ENCODE peak calls at places on chromosomes 11 and 22, in four cellular contexts. K, L, J and Z are unnamed samples.

GRCh38 chr22:44337658-44338004 is 24.9 kb upstream of the SHISAL1 start:
- DNase-seq in K (no peak), L (no peak), J (no peak), Z (no peak)

GRCh38 chr11:76944225-76944624 is 83.5 kb downstream of the ACER3 start:
- DNase-seq in K (no peak), L (no peak), J (no peak), Z (no peak)

GRCh38 chr11:67278135-67278938 is 10.8 kb upstream of the ANKRD13D start:
- DNase-seq in L (no peak), K (no peak), J (no peak), Z (no peak)

GRCh38 chr22:48760481-48761238 is 1067.0 kb downstream of the BRD1 start:
- DNase-seq in L (no peak), K (no peak), J (no peak), Z (no peak)

GRCh38 chr11:134821422-134821821 is 409.4 kb upstream of the B3GAT1 start:
- DNase-seq in J (no peak), K (no peak), L (no peak), Z (no peak)

GRCh38 chr11:64537876-64538275 is 53.1 kb upstream of the SLC22A12 start:
- DNase-seq in L (no peak), K (no peak), J (no peak), Z (no peak)

GRCh38 chr11:114501901-114502300 is 57.8 kb downstream of the NXPE1 start:
- DNase-seq in J (no peak), K (no peak), L (no peak), Z (no peak)

GRCh38 chr11:104534268-104534667 is 364.0 kb downstream of the CASP12 start:
- DNase-seq in J (no peak), L (no peak), K (no peak), Z (no peak)

GRCh38 chr11:862704-863388 is 20.2 kb downstream of the TSPAN4 start:
- DNase-seq in L (no peak), K (no peak), J (no peak), Z (no peak)

GRCh38 chr11:14251754-14252153 is 107.2 kb downstream of the RRAS2 start:
- DNase-seq in L (no peak), J (no peak), K (no peak), Z (no peak)

GRCh38 chr11:60734271-60734670 is 9.8 kb downstream of the MS4A18 start:
- DNase-seq in L (peak; percentile 75), J (no peak), K (no peak), Z (no peak)

GRCh38 chr11:23232652-23233051 is 372.4 kb upstream of the CCDC179 start:
- DNase-seq in K (no peak), L (no peak), J (no peak), Z (no peak)

GRCh38 chr11:119727523-119728081 is 1.4 kb downstream of the NECTIN1 start:
- DNase-seq in L (peak; percentile 61), J (no peak), K (no peak), Z (peak; percentile 10)

GRCh38 chr11:119089319-119089718 is 4.6 kb downstream of the HMBS start:
- DNase-seq in K (no peak), L (no peak), J (no peak), Z (no peak)

GRCh38 chr11:35214792-35215193 is 75.8 kb downstream of the CD44 start:
- DNase-seq in J (no peak), L (no peak), K (no peak), Z (no peak)

GRCh38 chr11:59960502-59961381 is 3.1 kb upstream of the OOSP4A start:
- DNase-seq in L (peak; percentile 69), J (no peak), K (no peak), Z (no peak)

GRCh38 chr11:10032991-10033390 is 261.0 kb downstream of the SBF2 start:
- DNase-seq in K (no peak), L (no peak), J (no peak), Z (no peak)

GRCh38 chr11:80136991-80137390 is 696.2 kb upstream of the TENM4 start:
- DNase-seq in L (no peak), K (no peak), J (no peak), Z (no peak)

GRCh38 chr22:23305321-23305910 is 125.1 kb downstream of the BCR start:
- DNase-seq in K (no peak), L (no peak), J (no peak), Z (no peak)

GRCh38 chr11:113957016-113957415 is 17.9 kb upstream of the HTR3A start:
- DNase-seq in J (no peak), L (no peak), K (no peak), Z (no peak)

GRCh38 chr11:103744496-103745153 is 291.8 kb upstream of the DDI1 start:
- DNase-seq in L (no peak), K (no peak), J (no peak), Z (peak; percentile 9)

GRCh38 chr11:119222308-119222707 is 16.2 kb downstream of the CBL start:
- DNase-seq in J (no peak), L (no peak), K (no peak), Z (no peak)

GRCh38 chr22:42697542-42698013 is 23.1 kb downstream of the A4GALT start:
- DNase-seq in K (no peak), L (peak; percentile 65), J (no peak), Z (no peak)

GRCh38 chr11:114089748-114090147 is 30.2 kb downstream of the ZBTB16 start:
- DNase-seq in J (no peak), K (no peak), L (no peak), Z (no peak)

GRCh38 chr11:106670069-106670468 is 348.2 kb downstream of the GUCY1A2 start:
- DNase-seq in L (no peak), K (no peak), J (no peak), Z (no peak)

GRCh38 chr11:61509058-61510029 is 795 bp downstream of the LRRC10B start:
- DNase-seq in J (peak; percentile 70), L (peak; percentile 73), K (no peak), Z (peak; percentile 85)

GRCh38 chr22:20526628-20527355 is 19.4 kb downstream of the MED15 start:
- DNase-seq in K (no peak), J (no peak), L (no peak), Z (no peak)

GRCh38 chr11:1341928-1342524 is 32.6 kb upstream of the TOLLIP start:
- DNase-seq in K (no peak), L (peak; percentile 35), J (no peak), Z (no peak)

GRCh38 chr22:48396785-48397530 is 1430.7 kb downstream of the BRD1 start:
- DNase-seq in L (peak; percentile 4), J (no peak), K (no peak), Z (no peak)

GRCh38 chr11:121152764-121153163 is 51.7 kb downstream of the TECTA start:
- DNase-seq in J (no peak), L (no peak), K (no peak), Z (no peak)

GRCh38 chr11:88683024-88683423 is 345.5 kb upstream of the CTSC start:
- DNase-seq in J (no peak), L (no peak), K (no peak), Z (no peak)

GRCh38 chr11:34773211-34773610 is 143.0 kb downstream of the APIP start:
- DNase-seq in L (no peak), K (no peak), J (no peak), Z (no peak)